ENCODE peak calls at places on chromosome 21, in four cellular contexts. P is T-helper 17 cell; G is activated CD4-positive, alpha-beta memory T cell treated with anti-CD3 and anti-CD28 coated beads, Interleukin-2, amount 10 ng/mL, durations not matched to agents 7 days and 5 days; X is skeletal muscle cell. H is an unnamed sample.

GRCh38 chr21:43864806-43865470 is at the start of gene AGPAT3:
- DNase-seq in G (peak), P (peak), X (no peak), H (peak)

GRCh38 chr21:35298757-35299156 is 249.7 kb upstream of the RUNX1 start:
- DNase-seq in X (no peak), P (no peak), G (no peak), H (no peak)

GRCh38 chr21:29501451-29501850 is 202.7 kb downstream of the BACH1 start:
- DNase-seq in X (peak), G (no peak), P (no peak), H (no peak)

GRCh38 chr21:20419780-20420179 is 578.4 kb upstream of the NCAM2 start:
- DNase-seq in X (no peak), P (no peak), G (no peak), H (no peak)

GRCh38 chr21:38997756-38998155 is 185.5 kb downstream of the PSMG1 start:
- DNase-seq in G (no peak), P (no peak), X (no peak), H (no peak)

GRCh38 chr21:21968810-21969588 is 970.8 kb downstream of the NCAM2 start:
- DNase-seq in X (no peak), P (no peak), G (no peak), H (no peak)

GRCh38 chr21:16179732-16180131 is 449.9 kb downstream of the USP25 start:
- DNase-seq in G (no peak), X (no peak), P (no peak), H (no peak)

GRCh38 chr21:45551316-45551715 is 9.1 kb upstream of the SLC19A1 start:
- DNase-seq in P (no peak), X (peak), G (peak), H (peak)

GRCh38 chr21:31731112-31731801 is 661 bp downstream of the SCAF4 start:
- DNase-seq in P (peak), G (peak), X (no peak), H (peak)

GRCh38 chr21:46397993-46398392 is 60.7 kb upstream of the DIP2A start:
- DNase-seq in P (no peak), G (no peak), X (no peak), H (no peak)

GRCh38 chr21:15841856-15842564 is 112.2 kb downstream of the USP25 start:
- DNase-seq in G (no peak), P (no peak), X (peak), H (no peak)

GRCh38 chr21:44489962-44490361 is 34.7 kb downstream of the LRRC3 start:
- DNase-seq in G (no peak), X (no peak), P (no peak), H (no peak)

GRCh38 chr21:44299458-44300261 is at the start of gene PFKL:
- DNase-seq in G (peak), X (no peak), P (peak), H (peak)

GRCh38 chr21:37622755-37623543 is 256.4 kb downstream of the DYRK1A start:
- DNase-seq in G (no peak), X (no peak), P (no peak), H (no peak)

GRCh38 chr21:41507521-41508414 is at the start of gene TMPRSS2:
- DNase-seq in P (no peak), X (no peak), G (no peak), H (no peak)

GRCh38 chr21:34511154-34511553 is 856 bp downstream of the KCNE1 start:
- DNase-seq in P (no peak), X (no peak), G (no peak), H (no peak)

GRCh38 chr21:35616090-35616489 is 444.2 kb downstream of the SETD4 start:
- DNase-seq in G (no peak), X (no peak), P (no peak), H (no peak)

GRCh38 chr21:15517394-15517793 is 212.4 kb upstream of the USP25 start:
- DNase-seq in G (no peak), P (no peak), X (no peak), H (no peak)

GRCh38 chr21:40054403-40054802 is 187.2 kb downstream of the PCP4 start:
- DNase-seq in G (no peak), P (no peak), X (no peak), H (no peak)